ENCODE peak calls at places on chromosomes 6 and 20, in seven cellular contexts. One of them, this sample, is unnamed.
A peak's percentile ranks its signal among the peaks of the same experiment; 100 is the strongest.

GRCh38 chr20:37223053-37223452 is 38.6 kb downstream of the GHRH start:
- DNase-seq in CD4-positive, CD25-positive, alpha-beta regulatory T cell: no peak
- DNase-seq in OCI-LY7: peak; percentile 8
- DNase-seq in fibroblast of lung: peak; percentile 92
- DNase-seq in prostate gland: no peak
- DNase-seq in small intestine: peak; percentile 24
- DNase-seq in astrocyte: peak; percentile 89
- DNase-seq in this sample: no peak

GRCh38 chr6:85186546-85187170 is 263.2 kb upstream of the NT5E start:
- DNase-seq in OCI-LY7: no peak
- DNase-seq in small intestine: no peak
- DNase-seq in fibroblast of lung: no peak
- DNase-seq in prostate gland: no peak
- DNase-seq in CD4-positive, CD25-positive, alpha-beta regulatory T cell: no peak
- DNase-seq in astrocyte: no peak
- DNase-seq in this sample: no peak

GRCh38 chr6:2209226-2209809 is 36.1 kb downstream of the GMDS start:
- DNase-seq in fibroblast of lung: peak; percentile 21
- DNase-seq in CD4-positive, CD25-positive, alpha-beta regulatory T cell: no peak
- DNase-seq in astrocyte: no peak
- DNase-seq in OCI-LY7: peak; percentile 59
- DNase-seq in prostate gland: peak; percentile 50
- DNase-seq in small intestine: peak; percentile 80
- DNase-seq in this sample: no peak

GRCh38 chr6:137286368-137286767 is 67.2 kb upstream of the IFNGR1 start:
- DNase-seq in prostate gland: no peak
- DNase-seq in fibroblast of lung: no peak
- DNase-seq in astrocyte: no peak
- DNase-seq in CD4-positive, CD25-positive, alpha-beta regulatory T cell: no peak
- DNase-seq in small intestine: no peak
- DNase-seq in OCI-LY7: no peak
- DNase-seq in this sample: no peak

GRCh38 chr20:51767867-51768758 is at the start of gene ATP9A:
- DNase-seq in OCI-LY7: no peak
- DNase-seq in prostate gland: peak; percentile 30
- DNase-seq in fibroblast of lung: peak; percentile 48
- DNase-seq in astrocyte: peak; percentile 22
- DNase-seq in CD4-positive, CD25-positive, alpha-beta regulatory T cell: no peak
- DNase-seq in small intestine: peak; percentile 43
- DNase-seq in this sample: no peak

GRCh38 chr6:13272131-13273046 is 55.9 kb downstream of the TBC1D7 start:
- DNase-seq in fibroblast of lung: peak; percentile 63
- DNase-seq in small intestine: no peak
- DNase-seq in OCI-LY7: peak; percentile 84
- DNase-seq in CD4-positive, CD25-positive, alpha-beta regulatory T cell: no peak
- DNase-seq in prostate gland: no peak
- DNase-seq in astrocyte: peak; percentile 54
- DNase-seq in this sample: no peak

GRCh38 chr6:16333580-16333979 is 95.2 kb downstream of the GMPR start:
- DNase-seq in small intestine: peak; percentile 27
- DNase-seq in astrocyte: peak; percentile 85
- DNase-seq in OCI-LY7: no peak
- DNase-seq in fibroblast of lung: peak; percentile 88
- DNase-seq in CD4-positive, CD25-positive, alpha-beta regulatory T cell: no peak
- DNase-seq in prostate gland: no peak
- DNase-seq in this sample: no peak

GRCh38 chr20:2693286-2693995 is 861 bp downstream of the EBF4 start:
- DNase-seq in OCI-LY7: no peak
- DNase-seq in astrocyte: no peak
- DNase-seq in small intestine: no peak
- DNase-seq in prostate gland: peak; percentile 32
- DNase-seq in CD4-positive, CD25-positive, alpha-beta regulatory T cell: peak; percentile 50
- DNase-seq in fibroblast of lung: peak; percentile 17
- DNase-seq in this sample: peak; percentile 23

GRCh38 chr20:31605902-31606677 is 1.0 kb downstream of the ID1 start:
- DNase-seq in small intestine: no peak
- DNase-seq in OCI-LY7: no peak
- DNase-seq in prostate gland: peak; percentile 14
- DNase-seq in astrocyte: no peak
- DNase-seq in fibroblast of lung: peak; percentile 25
- DNase-seq in CD4-positive, CD25-positive, alpha-beta regulatory T cell: no peak
- DNase-seq in this sample: peak; percentile 13

GRCh38 chr20:45890077-45890996 is 671 bp downstream of the NEURL2 start:
- DNase-seq in fibroblast of lung: peak; percentile 81
- DNase-seq in small intestine: peak; percentile 74
- DNase-seq in OCI-LY7: peak; percentile 21
- DNase-seq in prostate gland: peak; percentile 73
- DNase-seq in CD4-positive, CD25-positive, alpha-beta regulatory T cell: no peak
- DNase-seq in astrocyte: peak; percentile 71
- DNase-seq in this sample: no peak

GRCh38 chr20:10642859-10643559 is 30.8 kb downstream of the JAG1 start:
- DNase-seq in fibroblast of lung: peak; percentile 50
- DNase-seq in astrocyte: peak; percentile 35
- DNase-seq in CD4-positive, CD25-positive, alpha-beta regulatory T cell: no peak
- DNase-seq in prostate gland: no peak
- DNase-seq in small intestine: no peak
- DNase-seq in OCI-LY7: no peak
- DNase-seq in this sample: no peak

GRCh38 chr20:10641893-10642292 is 31.9 kb downstream of the JAG1 start:
- DNase-seq in CD4-positive, CD25-positive, alpha-beta regulatory T cell: no peak
- DNase-seq in OCI-LY7: no peak
- DNase-seq in prostate gland: no peak
- DNase-seq in astrocyte: no peak
- DNase-seq in small intestine: no peak
- DNase-seq in fibroblast of lung: no peak
- DNase-seq in this sample: no peak

GRCh38 chr20:10640897-10641296 is 32.9 kb downstream of the JAG1 start:
- DNase-seq in small intestine: no peak
- DNase-seq in fibroblast of lung: no peak
- DNase-seq in astrocyte: no peak
- DNase-seq in OCI-LY7: no peak
- DNase-seq in CD4-positive, CD25-positive, alpha-beta regulatory T cell: no peak
- DNase-seq in prostate gland: no peak
- DNase-seq in this sample: no peak

GRCh38 chr20:10639762-10640556 is 33.8 kb downstream of the JAG1 start:
- DNase-seq in prostate gland: no peak
- DNase-seq in CD4-positive, CD25-positive, alpha-beta regulatory T cell: no peak
- DNase-seq in small intestine: no peak
- DNase-seq in astrocyte: no peak
- DNase-seq in fibroblast of lung: no peak
- DNase-seq in OCI-LY7: no peak
- DNase-seq in this sample: no peak

GRCh38 chr20:10641467-10641866 is 32.3 kb downstream of the JAG1 start:
- DNase-seq in small intestine: no peak
- DNase-seq in fibroblast of lung: no peak
- DNase-seq in OCI-LY7: no peak
- DNase-seq in prostate gland: no peak
- DNase-seq in astrocyte: no peak
- DNase-seq in CD4-positive, CD25-positive, alpha-beta regulatory T cell: no peak
- DNase-seq in this sample: no peak
- H3K27ac ChIP-seq in small intestine: no peak overlapping the region
- H3K27ac ChIP-seq in fibroblast of lung: no peak overlapping the region
- H3K27ac ChIP-seq in OCI-LY7: no peak overlapping the region
- H3K27ac ChIP-seq in prostate gland: no peak overlapping the region
- H3K27ac ChIP-seq in astrocyte: no peak overlapping the region
- H3K27ac ChIP-seq in CD4-positive, CD25-positive, alpha-beta regulatory T cell: no peak overlapping the region
- H3K27ac ChIP-seq in this sample: no peak overlapping the region

GRCh38 chr6:53327017-53327395 is 21.7 kb downstream of the ELOVL5 start:
- DNase-seq in fibroblast of lung: no peak
- DNase-seq in CD4-positive, CD25-positive, alpha-beta regulatory T cell: no peak
- DNase-seq in small intestine: no peak
- DNase-seq in OCI-LY7: no peak
- DNase-seq in prostate gland: no peak
- DNase-seq in astrocyte: no peak
- DNase-seq in this sample: no peak
- H3K4me3 ChIP-seq in fibroblast of lung: no peak overlapping the region
- H3K4me3 ChIP-seq in CD4-positive, CD25-positive, alpha-beta regulatory T cell: peak overlapping the region; percentile 38
- H3K4me3 ChIP-seq in small intestine: no peak overlapping the region
- H3K4me3 ChIP-seq in OCI-LY7: no peak overlapping the region
- H3K4me3 ChIP-seq in prostate gland: no peak overlapping the region
- H3K4me3 ChIP-seq in astrocyte: no peak overlapping the region
- H3K4me3 ChIP-seq in this sample: no peak overlapping the region

GRCh38 chr20:41048475-41049242 is 20.0 kb downstream of the TOP1 start:
- DNase-seq in astrocyte: no peak
- DNase-seq in fibroblast of lung: no peak
- DNase-seq in OCI-LY7: peak; percentile 49
- DNase-seq in prostate gland: no peak
- DNase-seq in small intestine: peak; percentile 77
- DNase-seq in CD4-positive, CD25-positive, alpha-beta regulatory T cell: no peak
- DNase-seq in this sample: no peak

GRCh38 chr20:41052742-41053419 is 24.3 kb downstream of the TOP1 start:
- DNase-seq in prostate gland: no peak
- DNase-seq in OCI-LY7: no peak
- DNase-seq in small intestine: peak; percentile 56
- DNase-seq in astrocyte: peak; percentile 79
- DNase-seq in fibroblast of lung: peak; percentile 85
- DNase-seq in CD4-positive, CD25-positive, alpha-beta regulatory T cell: no peak
- DNase-seq in this sample: no peak

GRCh38 chr20:41049451-41049850 is 20.8 kb downstream of the TOP1 start:
- DNase-seq in OCI-LY7: no peak
- DNase-seq in fibroblast of lung: no peak
- DNase-seq in astrocyte: no peak
- DNase-seq in CD4-positive, CD25-positive, alpha-beta regulatory T cell: no peak
- DNase-seq in small intestine: no peak
- DNase-seq in prostate gland: no peak
- DNase-seq in this sample: no peak

GRCh38 chr20:41051426-41051825 is 22.8 kb downstream of the TOP1 start:
- DNase-seq in prostate gland: no peak
- DNase-seq in fibroblast of lung: no peak
- DNase-seq in CD4-positive, CD25-positive, alpha-beta regulatory T cell: no peak
- DNase-seq in astrocyte: no peak
- DNase-seq in small intestine: peak; percentile 50
- DNase-seq in OCI-LY7: no peak
- DNase-seq in this sample: no peak

DNA sequence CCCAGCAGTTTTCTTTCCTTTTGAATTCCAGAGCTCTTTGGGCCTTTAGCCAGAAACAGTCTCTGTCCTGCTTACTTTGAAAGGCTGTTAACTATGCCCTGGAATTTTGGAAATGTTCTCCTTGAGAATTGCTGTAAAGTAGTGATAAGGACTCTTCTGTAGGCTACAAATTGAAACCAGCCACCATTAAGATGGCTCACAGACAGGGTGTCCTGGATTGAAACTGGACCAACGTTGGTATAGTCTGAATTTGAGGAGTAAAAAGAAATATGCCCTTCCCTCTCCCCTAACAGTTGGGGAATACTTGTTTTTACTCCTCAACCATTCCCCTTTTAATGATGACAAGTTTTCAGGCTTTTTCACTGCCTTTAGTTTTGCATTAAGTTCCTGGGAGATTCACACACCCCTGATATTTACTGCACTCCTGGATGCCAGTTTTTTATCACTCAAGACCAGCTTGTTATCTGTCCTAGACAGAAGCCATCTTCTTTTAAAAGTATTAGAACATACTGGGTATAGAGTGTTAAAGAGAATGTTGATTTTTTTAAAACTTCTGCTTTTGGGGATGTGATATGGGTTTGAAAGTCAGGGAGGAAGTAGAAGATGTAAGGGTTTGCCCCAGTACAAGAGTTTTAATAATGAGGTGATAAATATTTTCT is 21.9 kb downstream of the TOP1 start:
- DNase-seq in astrocyte: peak; percentile 65
- DNase-seq in fibroblast of lung: peak; percentile 72
- DNase-seq in small intestine: no peak
- DNase-seq in prostate gland: no peak
- DNase-seq in CD4-positive, CD25-positive, alpha-beta regulatory T cell: no peak
- DNase-seq in OCI-LY7: no peak
- DNase-seq in this sample: no peak
- H3K27ac ChIP-seq in astrocyte: no peak overlapping the region
- H3K27ac ChIP-seq in fibroblast of lung: no peak overlapping the region
- H3K27ac ChIP-seq in small intestine: no peak overlapping the region
- H3K27ac ChIP-seq in prostate gland: no peak overlapping the region
- H3K27ac ChIP-seq in CD4-positive, CD25-positive, alpha-beta regulatory T cell: no peak overlapping the region
- H3K27ac ChIP-seq in OCI-LY7: peak overlapping the region; percentile 43
- H3K27ac ChIP-seq in this sample: no peak overlapping the region

DNA sequence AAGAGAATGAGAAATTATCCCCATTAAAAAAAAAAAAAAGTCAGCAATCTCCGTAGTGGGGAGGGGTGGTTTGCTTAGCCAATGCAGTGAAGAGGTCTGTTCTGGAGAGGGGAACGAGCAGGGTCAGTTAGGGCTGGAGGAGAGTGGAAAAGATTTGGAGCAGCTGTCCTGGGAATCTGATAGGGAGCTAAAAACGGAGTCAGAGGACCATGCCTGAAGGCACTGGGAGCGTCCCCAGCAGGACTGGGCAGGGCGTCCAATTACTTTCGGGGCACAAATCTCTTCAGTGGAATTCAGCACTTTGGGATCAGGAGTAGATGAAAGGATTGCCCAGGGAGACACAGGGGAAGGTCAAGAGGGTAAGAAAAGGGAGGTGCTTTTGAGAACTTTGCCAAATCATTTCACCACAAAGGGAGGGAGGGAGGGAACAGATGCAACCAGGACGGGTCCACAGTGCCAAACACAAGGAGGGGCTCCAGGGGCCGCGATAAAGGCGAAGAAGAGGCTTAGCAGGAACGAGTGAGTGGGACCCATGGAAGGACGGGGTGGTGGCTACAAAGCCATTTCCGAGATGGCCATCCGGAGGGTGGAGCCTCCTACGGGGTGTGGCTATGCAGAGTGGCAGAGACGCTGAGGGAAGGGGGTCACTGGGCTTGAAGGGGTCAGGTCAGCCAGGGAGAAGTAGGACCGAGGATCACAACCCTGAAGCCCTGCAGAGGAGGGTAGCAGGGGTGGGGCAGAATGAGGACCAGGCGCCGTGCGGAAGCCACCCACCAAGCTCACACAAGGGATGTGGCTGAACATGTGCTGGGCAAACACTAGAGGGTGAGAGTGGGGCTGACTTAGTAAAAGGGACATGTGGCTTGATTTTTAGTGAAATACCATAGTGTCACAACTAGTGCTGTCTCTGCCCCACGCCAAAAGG is 180.1 kb upstream of the RREB1 start:
- DNase-seq in astrocyte: no peak
- DNase-seq in OCI-LY7: no peak
- DNase-seq in small intestine: no peak
- DNase-seq in fibroblast of lung: no peak
- DNase-seq in CD4-positive, CD25-positive, alpha-beta regulatory T cell: no peak
- DNase-seq in prostate gland: no peak
- DNase-seq in this sample: no peak
- H3K4me3 ChIP-seq in astrocyte: no peak overlapping the region
- H3K4me3 ChIP-seq in OCI-LY7: no peak overlapping the region
- H3K4me3 ChIP-seq in small intestine: no peak overlapping the region
- H3K4me3 ChIP-seq in fibroblast of lung: no peak overlapping the region
- H3K4me3 ChIP-seq in CD4-positive, CD25-positive, alpha-beta regulatory T cell: no peak overlapping the region
- H3K4me3 ChIP-seq in prostate gland: no peak overlapping the region
- H3K4me3 ChIP-seq in this sample: no peak overlapping the region